ENCODE peak calls at places on chromosomes 5 and 9, in five cellular contexts. N is transverse colon, H is GM12864, W is PC-9, B is EL. G is an unnamed sample.

GRCh38 chr9:122392714-122393113 is 21.9 kb downstream of the PTGS1 start:
- DNase-seq in N (no peak), W (no peak), H (no peak), B (no peak), G (no peak)

GRCh38 chr9:82745919-82746318 is 317.0 kb downstream of the RASEF start:
- DNase-seq in H (no peak), W (no peak), B (no peak), N (no peak), G (no peak)

GRCh38 chr9:98790601-98791146 is 5.7 kb downstream of the ANKS6 start:
- DNase-seq in B (no peak), N (no peak), W (no peak), H (no peak), G (no peak)

GRCh38 chr5:145385276-145385675 is 449.9 kb downstream of the PRELID2 start:
- DNase-seq in H (no peak), W (no peak), N (no peak), B (no peak), G (no peak)

GRCh38 chr9:76585487-76586459 is 126.8 kb downstream of the GCNT1 start:
- DNase-seq in H (no peak), N (no peak), W (no peak), B (no peak), G (no peak)

GRCh38 chr5:173968154-173968553 is 20.8 kb upstream of the C5orf47 start:
- DNase-seq in H (no peak), W (no peak), N (no peak), B (no peak), G (no peak)

GRCh38 chr9:16950051-16950450 is 79.6 kb upstream of the BNC2 start:
- DNase-seq in H (no peak), B (no peak), W (no peak), N (no peak), G (no peak)

GRCh38 chr9:96331236-96331947 is 29.4 kb upstream of the HSD17B3 start:
- DNase-seq in N (no peak), H (no peak), W (peak), B (peak), G (no peak)

GRCh38 chr5:60223342-60223741 is 329.8 kb upstream of the PDE4D start:
- DNase-seq in H (no peak), W (no peak), B (peak), N (no peak), G (peak)

GRCh38 chr5:96175090-96175489 is 213.4 kb upstream of the ELL2 start:
- DNase-seq in B (peak), N (no peak), H (no peak), W (no peak), G (no peak)

GRCh38 chr9:73009649-73010288 is 56.9 kb upstream of the ALDH1A1 start:
- DNase-seq in H (no peak), N (no peak), W (no peak), B (no peak), G (no peak)

GRCh38 chr5:79697222-79698164 is 7.9 kb downstream of the CMYA5 start:
- DNase-seq in N (no peak), B (no peak), H (no peak), W (peak), G (no peak)

GRCh38 chr9:116860509-116861120 is 173.5 kb downstream of the TRIM32 start:
- DNase-seq in N (peak), H (no peak), B (peak), W (peak), G (no peak)

GRCh38 chr5:178113841-178114324 is 551 bp downstream of the N4BP3 start:
- DNase-seq in H (no peak), N (no peak), B (no peak), W (no peak), G (no peak)

GRCh38 chr9:69173891-69174644 is at the start of gene TJP2:
- DNase-seq in H (no peak), N (peak), W (peak), B (peak), G (no peak)

GRCh38 chr5:95520176-95520575 is 34.6 kb downstream of the SKIC3 start:
- DNase-seq in W (no peak), H (no peak), N (no peak), B (no peak), G (no peak)

GRCh38 chr9:2132484-2133082 is 117.4 kb downstream of the SMARCA2 start:
- DNase-seq in N (no peak), H (no peak), B (peak), W (no peak), G (no peak)

GRCh38 chr9:99021512-99021911 is 77.8 kb downstream of the COL15A1 start:
- DNase-seq in W (no peak), H (no peak), B (no peak), N (no peak), G (no peak)

GRCh38 chr5:95426227-95426626 is 35.1 kb downstream of the FAM81B start:
- DNase-seq in B (no peak), N (no peak), H (no peak), W (no peak), G (no peak)

GRCh38 chr9:133133680-133134418 is 12.8 kb upstream of the RALGDS start:
- DNase-seq in H (peak), N (peak), B (peak), W (peak), G (peak)

GRCh38 chr5:72633649-72634048 is 126.4 kb upstream of the ZNF366 start:
- DNase-seq in W (no peak), B (peak), N (no peak), H (no peak), G (no peak)

GRCh38 chr9:88680041-88680440 is 145.1 kb downstream of the NXNL2 start:
- DNase-seq in B (no peak), W (no peak), N (no peak), H (no peak), G (no peak)

GRCh38 chr5:40478766-40479165 is 200.9 kb upstream of the PTGER4 start:
- DNase-seq in B (peak), N (no peak), H (no peak), W (peak), G (no peak)

GRCh38 chr9:135480071-135480941 is 724 bp downstream of the PPP1R26 start:
- DNase-seq in H (no peak), B (peak), W (no peak), N (peak), G (no peak)

GRCh38 chr5:78008356-78008967 is 232.3 kb upstream of the TBCA start:
- DNase-seq in B (peak), W (no peak), N (no peak), H (peak), G (no peak)

GRCh38 chr5:112865128-112865527 is 4.0 kb downstream of the SRP19 start:
- DNase-seq in B (peak), H (no peak), W (no peak), N (no peak), G (no peak)

GRCh38 chr5:160108124-160108523 is 11.1 kb downstream of the PWWP2A start:
- DNase-seq in N (no peak), W (no peak), B (no peak), H (no peak), G (no peak)

G was measured in epithelial cell of prostate.